ENCODE peak calls at places on chromosomes 11 and 22, in four cellular contexts. One of them, this sample, is unnamed.

GRCh38 chr11:69342588-69343330 is 48.8 kb downstream of the MYEOV start:
- DNase-seq in HepG2: no peak
- DNase-seq in K562: no peak
- DNase-seq in GM12878: no peak
- DNase-seq in this sample: no peak

GRCh38 chr11:89491141-89491690 is at the start of gene NOX4:
- DNase-seq in GM12878: no peak
- DNase-seq in K562: no peak
- DNase-seq in HepG2: no peak
- DNase-seq in this sample: peak; percentile 79

GRCh38 chr11:1128333-1129142 is 29.2 kb upstream of the MUC5AC start:
- DNase-seq in GM12878: no peak
- DNase-seq in K562: no peak
- DNase-seq in HepG2: no peak
- DNase-seq in this sample: no peak

GRCh38 chr22:36017661-36018091 is 10.9 kb downstream of the RBFOX2 start:
- DNase-seq in K562: no peak
- DNase-seq in GM12878: peak; percentile 68
- DNase-seq in HepG2: no peak
- DNase-seq in this sample: no peak

GRCh38 chr11:122159861-122160260 is 43.8 kb upstream of the BLID start:
- DNase-seq in HepG2: no peak
- DNase-seq in K562: no peak
- DNase-seq in GM12878: no peak
- DNase-seq in this sample: no peak

GRCh38 chr22:30887418-30887817 is 81.2 kb downstream of the MORC2 start:
- DNase-seq in GM12878: no peak
- DNase-seq in K562: no peak
- DNase-seq in HepG2: no peak
- DNase-seq in this sample: no peak

GRCh38 chr22:49307071-49307830 is 520.4 kb downstream of the BRD1 start:
- DNase-seq in K562: no peak
- DNase-seq in HepG2: no peak
- DNase-seq in GM12878: no peak
- DNase-seq in this sample: peak; percentile 22

GRCh38 chr11:125481531-125481930 is 14.5 kb downstream of the FEZ1 start:
- DNase-seq in K562: no peak
- DNase-seq in GM12878: no peak
- DNase-seq in HepG2: no peak
- DNase-seq in this sample: no peak

GRCh38 chr11:118530683-118531596 is at the start of gene TMEM25:
- DNase-seq in GM12878: no peak
- DNase-seq in K562: peak; percentile 70
- DNase-seq in HepG2: peak; percentile 32
- DNase-seq in this sample: peak; percentile 90

GRCh38 chr22:46653596-46653995 is 33.4 kb downstream of the GRAMD4 start:
- DNase-seq in K562: no peak
- DNase-seq in HepG2: no peak
- DNase-seq in GM12878: peak; percentile 31
- DNase-seq in this sample: no peak

GRCh38 chr11:47641585-47642098 is 717 bp downstream of the MTCH2 start:
- DNase-seq in HepG2: no peak
- DNase-seq in K562: peak; percentile 28
- DNase-seq in GM12878: no peak
- DNase-seq in this sample: no peak

GRCh38 chr11:2415601-2416380 is 15.2 kb downstream of the TSSC4 start:
- DNase-seq in HepG2: no peak
- DNase-seq in K562: peak; percentile 27
- DNase-seq in GM12878: no peak
- DNase-seq in this sample: no peak
- TF ChIP-seq CTCF in HepG2: no peak
- TF ChIP-seq CTCF in K562: peak; percentile 52
- TF ChIP-seq CTCF in GM12878: no peak
- TF ChIP-seq CTCF in this sample: peak; percentile 22

GRCh38 chr11:106594751-106595351 is 423.4 kb downstream of the GUCY1A2 start:
- DNase-seq in K562: no peak
- DNase-seq in GM12878: no peak
- DNase-seq in HepG2: no peak
- DNase-seq in this sample: no peak
- TF ChIP-seq ATF2 in K562: no peak
- TF ChIP-seq ATF2 in GM12878: no peak
- TF ChIP-seq ATF2 in HepG2: no peak
- TF ChIP-seq ATF2 in this sample: no peak

GRCh38 chr11:11085580-11085979 is 227.7 kb upstream of the ZBED5 start:
- DNase-seq in K562: no peak
- DNase-seq in HepG2: no peak
- DNase-seq in GM12878: no peak
- DNase-seq in this sample: no peak

GRCh38 chr11:11083441-11083840 is 225.6 kb upstream of the ZBED5 start:
- DNase-seq in HepG2: no peak
- DNase-seq in K562: no peak
- DNase-seq in GM12878: no peak
- DNase-seq in this sample: no peak

GRCh38 chr11:11084337-11084736 is 226.5 kb upstream of the ZBED5 start:
- DNase-seq in GM12878: no peak
- DNase-seq in HepG2: no peak
- DNase-seq in K562: no peak
- DNase-seq in this sample: no peak

GRCh38 chr11:11089805-11090204 is 232.0 kb upstream of the ZBED5 start:
- DNase-seq in GM12878: no peak
- DNase-seq in HepG2: no peak
- DNase-seq in K562: no peak
- DNase-seq in this sample: no peak

GRCh38 chr11:11086979-11087378 is 229.1 kb upstream of the ZBED5 start:
- DNase-seq in K562: no peak
- DNase-seq in HepG2: no peak
- DNase-seq in GM12878: no peak
- DNase-seq in this sample: no peak
- TF ChIP-seq YY1 in K562: no peak
- TF ChIP-seq YY1 in HepG2: no peak
- TF ChIP-seq YY1 in GM12878: no peak
- TF ChIP-seq YY1 in this sample: no peak

DNA sequence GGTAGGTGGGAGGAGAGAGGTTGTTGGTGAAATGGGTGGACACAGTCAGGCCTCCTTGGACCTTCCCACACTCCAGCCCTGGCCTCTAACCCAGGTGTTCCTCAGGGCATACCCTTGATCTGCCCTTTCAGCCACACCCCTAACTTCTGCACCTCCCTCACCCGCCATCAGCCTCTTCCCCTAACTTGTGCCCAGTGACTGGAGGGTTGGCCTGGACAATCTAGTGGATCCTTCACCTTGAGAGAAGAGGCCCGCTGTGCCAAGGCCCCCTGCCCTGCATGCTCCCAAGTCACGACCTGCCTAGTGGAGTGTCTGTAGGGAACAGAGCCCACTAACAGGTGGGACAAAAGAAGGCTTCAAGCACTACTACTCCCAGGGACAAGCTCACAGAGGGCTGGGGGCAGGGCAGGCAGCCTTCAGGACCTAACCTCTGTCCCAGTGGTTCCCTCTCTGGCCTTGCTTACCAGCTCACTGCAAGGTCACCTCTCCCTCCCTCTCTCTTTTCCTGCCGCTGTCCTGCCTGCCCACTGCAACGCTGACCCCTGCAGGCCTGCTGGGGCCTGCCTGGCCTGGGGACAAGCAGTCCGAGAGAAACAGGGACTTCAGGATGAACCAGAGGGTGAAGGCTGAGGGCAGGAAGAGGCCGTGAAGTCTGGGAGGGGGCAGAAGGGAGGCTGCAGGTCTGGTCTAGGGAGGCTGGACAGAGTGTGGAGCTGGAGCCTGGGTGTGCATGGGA is 3.3 kb downstream of the SYT7 start:
- DNase-seq in K562: peak; percentile 31
- DNase-seq in HepG2: peak; percentile 80
- DNase-seq in GM12878: no peak
- DNase-seq in this sample: peak; percentile 64
- TF ChIP-seq CTCF in K562: peak; percentile 56
- TF ChIP-seq CTCF in HepG2: peak; percentile 99
- TF ChIP-seq CTCF in GM12878: no peak
- TF ChIP-seq CTCF in this sample: no peak

DNA sequence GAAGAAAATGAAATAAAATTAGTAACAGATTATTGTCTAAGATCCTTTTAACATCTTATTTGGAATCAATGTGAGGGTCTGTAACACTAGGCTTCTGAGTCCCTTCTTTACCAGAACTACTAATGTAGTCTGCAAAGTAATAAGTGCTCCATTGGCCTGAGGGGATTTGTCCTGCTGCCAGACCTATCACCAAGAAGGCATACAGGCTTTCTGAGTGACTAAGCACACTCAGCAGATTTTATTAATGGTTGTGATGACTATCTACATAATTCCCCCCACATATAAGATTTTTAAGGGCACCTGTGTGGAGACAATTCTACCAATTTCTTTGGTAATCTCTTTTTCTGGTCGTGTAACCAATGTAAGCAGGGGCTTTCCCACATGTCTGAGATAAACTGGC is 365.0 kb upstream of the FAT3 start:
- DNase-seq in HepG2: no peak
- DNase-seq in K562: no peak
- DNase-seq in GM12878: no peak
- DNase-seq in this sample: no peak
- TF ChIP-seq ATF2 in HepG2: no peak
- TF ChIP-seq ATF2 in K562: no peak
- TF ChIP-seq ATF2 in GM12878: no peak
- TF ChIP-seq ATF2 in this sample: no peak

GRCh38 chr11:2687223-2687530 is 12.6 kb downstream of the KCNQ1OT1 start:
- DNase-seq in GM12878: no peak
- DNase-seq in HepG2: no peak
- DNase-seq in K562: no peak
- DNase-seq in this sample: no peak
- TF ChIP-seq YY1 in GM12878: no peak
- TF ChIP-seq YY1 in HepG2: no peak
- TF ChIP-seq YY1 in K562: no peak
- TF ChIP-seq YY1 in this sample: no peak

GRCh38 chr11:21588754-21589153 is 604.1 kb upstream of the ANO5 start:
- DNase-seq in HepG2: no peak
- DNase-seq in K562: no peak
- DNase-seq in GM12878: no peak
- DNase-seq in this sample: no peak

GRCh38 chr11:21582791-21583190 is 610.1 kb upstream of the ANO5 start:
- DNase-seq in HepG2: no peak
- DNase-seq in GM12878: no peak
- DNase-seq in K562: no peak
- DNase-seq in this sample: no peak
- TF ChIP-seq CTCF in HepG2: no peak
- TF ChIP-seq CTCF in GM12878: no peak
- TF ChIP-seq CTCF in K562: no peak
- TF ChIP-seq CTCF in this sample: no peak

DNA sequence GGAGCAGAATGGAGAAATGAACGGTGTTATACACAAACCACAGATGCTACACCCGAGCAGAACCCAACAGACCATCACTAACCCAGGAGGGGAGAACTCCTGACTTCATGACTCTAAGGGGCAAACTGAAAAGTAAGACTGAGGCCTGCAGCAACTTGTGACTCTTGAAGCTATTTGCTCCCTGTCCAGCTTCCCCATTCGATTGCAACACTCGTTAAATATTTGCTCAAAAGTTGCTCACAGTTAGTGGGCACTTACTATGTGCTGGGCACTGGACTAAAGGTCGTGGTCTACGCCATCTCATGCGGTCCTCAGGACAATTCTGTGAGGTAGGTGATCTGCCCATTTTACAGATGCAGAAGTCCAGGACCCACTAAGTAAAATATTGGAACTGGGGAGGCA is 9.5 kb upstream of the ADA2 start:
- DNase-seq in HepG2: peak; percentile 60
- DNase-seq in K562: no peak
- DNase-seq in GM12878: no peak
- DNase-seq in this sample: no peak
- TF ChIP-seq ATF2 in HepG2: no peak
- TF ChIP-seq ATF2 in K562: no peak
- TF ChIP-seq ATF2 in GM12878: no peak
- TF ChIP-seq ATF2 in this sample: no peak